ENCODE peak calls at places on chromosomes 11 and 22, in six cellular contexts. One of them, this sample, is unnamed.

GRCh38 chr22:37552560-37553163 is 7.6 kb upstream of the CDC42EP1 start:
- DNase-seq in transverse colon: peak
- DNase-seq in K562: peak
- DNase-seq in SK-N-SH: peak
- DNase-seq in suprapubic skin: no peak
- DNase-seq in stomach: no peak
- DNase-seq in this sample: no peak

GRCh38 chr22:23315341-23315917 is 135.1 kb downstream of the BCR start:
- DNase-seq in transverse colon: peak
- DNase-seq in K562: peak
- DNase-seq in SK-N-SH: peak
- DNase-seq in suprapubic skin: peak
- DNase-seq in stomach: peak
- DNase-seq in this sample: peak

GRCh38 chr11:17722000-17722643 is 2.8 kb downstream of the MYOD1 start:
- DNase-seq in transverse colon: no peak
- DNase-seq in K562: peak
- DNase-seq in SK-N-SH: peak
- DNase-seq in suprapubic skin: no peak
- DNase-seq in stomach: no peak
- DNase-seq in this sample: no peak

GRCh38 chr11:76293189-76293631 is 86.9 kb upstream of the WNT11 start:
- DNase-seq in transverse colon: no peak
- DNase-seq in K562: no peak
- DNase-seq in SK-N-SH: no peak
- DNase-seq in suprapubic skin: no peak
- DNase-seq in stomach: no peak
- DNase-seq in this sample: no peak

GRCh38 chr22:37425800-37426531 is 1.3 kb downstream of the ELFN2 start:
- DNase-seq in transverse colon: no peak
- DNase-seq in K562: no peak
- DNase-seq in SK-N-SH: no peak
- DNase-seq in suprapubic skin: no peak
- DNase-seq in stomach: no peak
- DNase-seq in this sample: no peak

GRCh38 chr22:46214616-46215015 is 35.5 kb downstream of the CDPF1 start:
- DNase-seq in transverse colon: no peak
- DNase-seq in K562: no peak
- DNase-seq in SK-N-SH: no peak
- DNase-seq in suprapubic skin: no peak
- DNase-seq in stomach: no peak
- DNase-seq in this sample: no peak

GRCh38 chr11:16098827-16099226 is 257.5 kb downstream of the SOX6 start:
- DNase-seq in transverse colon: no peak
- DNase-seq in K562: no peak
- DNase-seq in SK-N-SH: no peak
- DNase-seq in suprapubic skin: no peak
- DNase-seq in stomach: no peak
- DNase-seq in this sample: no peak

GRCh38 chr22:22588485-22589164 is 29.6 kb upstream of the PRAME start:
- DNase-seq in transverse colon: no peak
- DNase-seq in K562: no peak
- DNase-seq in SK-N-SH: no peak
- DNase-seq in suprapubic skin: no peak
- DNase-seq in stomach: no peak
- DNase-seq in this sample: no peak

GRCh38 chr11:130464289-130464812 is 15.9 kb downstream of the ADAMTS15 start:
- DNase-seq in transverse colon: no peak
- DNase-seq in K562: no peak
- DNase-seq in SK-N-SH: no peak
- DNase-seq in suprapubic skin: no peak
- DNase-seq in stomach: no peak
- DNase-seq in this sample: no peak

GRCh38 chr11:118632577-118633318 is 25.3 kb downstream of the PHLDB1 start:
- DNase-seq in transverse colon: no peak
- DNase-seq in K562: no peak
- DNase-seq in SK-N-SH: no peak
- DNase-seq in suprapubic skin: no peak
- DNase-seq in stomach: no peak
- DNase-seq in this sample: no peak

GRCh38 chr11:118918686-118919280 is 6.9 kb downstream of the BCL9L start:
- DNase-seq in transverse colon: peak
- DNase-seq in K562: no peak
- DNase-seq in SK-N-SH: no peak
- DNase-seq in suprapubic skin: no peak
- DNase-seq in stomach: no peak
- DNase-seq in this sample: no peak

GRCh38 chr11:1070594-1071462 is 3.8 kb upstream of the MUC2 start:
- DNase-seq in transverse colon: no peak
- DNase-seq in K562: no peak
- DNase-seq in SK-N-SH: no peak
- DNase-seq in suprapubic skin: no peak
- DNase-seq in stomach: no peak
- DNase-seq in this sample: no peak

GRCh38 chr22:46589871-46590271 is 30.3 kb upstream of the GRAMD4 start:
- DNase-seq in transverse colon: no peak
- DNase-seq in K562: no peak
- DNase-seq in SK-N-SH: no peak
- DNase-seq in suprapubic skin: no peak
- DNase-seq in stomach: no peak
- DNase-seq in this sample: no peak

GRCh38 chr11:99937330-99937729 is 749.8 kb upstream of the ARHGAP42 start:
- DNase-seq in transverse colon: no peak
- DNase-seq in K562: no peak
- DNase-seq in SK-N-SH: no peak
- DNase-seq in suprapubic skin: no peak
- DNase-seq in stomach: no peak
- DNase-seq in this sample: no peak

GRCh38 chr11:47183031-47183856 is 3.0 kb downstream of the PACSIN3 start:
- DNase-seq in transverse colon: no peak
- DNase-seq in K562: no peak
- DNase-seq in SK-N-SH: no peak
- DNase-seq in suprapubic skin: no peak
- DNase-seq in stomach: no peak
- DNase-seq in this sample: no peak

GRCh38 chr11:112316971-112317370 is 56.3 kb upstream of the PLET1 start:
- DNase-seq in transverse colon: no peak
- DNase-seq in K562: no peak
- DNase-seq in SK-N-SH: no peak
- DNase-seq in suprapubic skin: no peak
- DNase-seq in stomach: no peak
- DNase-seq in this sample: peak

DNA sequence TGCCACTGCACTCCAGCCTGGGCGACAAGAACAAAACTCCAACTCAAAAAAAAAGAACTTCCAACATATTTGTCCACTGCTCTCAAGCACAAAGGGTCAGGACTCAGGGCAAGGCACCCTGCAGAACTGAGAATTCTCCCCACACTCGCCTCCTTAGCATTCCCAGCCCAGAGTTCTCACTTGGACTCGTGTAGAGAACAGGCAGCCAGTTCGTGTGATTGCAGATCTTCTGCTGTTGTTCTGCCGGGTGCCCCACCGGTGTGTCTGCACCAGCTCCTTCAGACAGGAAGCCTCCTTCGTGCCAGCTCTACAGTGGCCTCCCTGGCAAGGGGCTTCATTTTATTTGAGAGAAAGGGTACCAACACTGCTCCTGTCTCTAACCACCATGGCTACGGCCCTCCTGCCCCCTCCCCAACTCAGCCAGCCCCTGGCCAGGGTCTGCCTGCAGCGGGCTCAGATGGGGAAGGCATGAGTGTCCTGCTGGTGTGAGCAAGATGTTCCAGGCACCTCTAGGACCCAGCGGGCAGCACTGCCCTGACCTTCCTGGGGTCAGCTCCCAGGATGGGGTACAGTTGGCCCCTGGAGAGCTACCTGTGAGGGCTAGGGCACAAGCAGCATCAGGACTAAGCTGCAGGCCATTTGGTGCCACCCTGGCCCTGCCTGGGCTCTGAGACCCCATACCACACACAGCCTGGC is 19.5 kb upstream of the SCGB1A1 start:
- DNase-seq in transverse colon: no peak
- DNase-seq in K562: no peak
- DNase-seq in SK-N-SH: no peak
- DNase-seq in suprapubic skin: peak
- DNase-seq in stomach: no peak
- DNase-seq in this sample: no peak
- TF ChIP-seq POLR2AphosphoS5 in transverse colon: no peak
- TF ChIP-seq POLR2AphosphoS5 in K562: no peak
- TF ChIP-seq POLR2AphosphoS5 in SK-N-SH: no peak
- TF ChIP-seq POLR2AphosphoS5 in suprapubic skin: no peak
- TF ChIP-seq POLR2AphosphoS5 in stomach: no peak
- TF ChIP-seq POLR2AphosphoS5 in this sample: no peak

GRCh38 chr11:34234086-34234740 is 123.6 kb downstream of the ABTB2 start:
- DNase-seq in transverse colon: peak
- DNase-seq in K562: peak
- DNase-seq in SK-N-SH: no peak
- DNase-seq in suprapubic skin: no peak
- DNase-seq in stomach: peak
- DNase-seq in this sample: no peak

GRCh38 chr11:34235591-34236071 is 122.2 kb downstream of the ABTB2 start:
- DNase-seq in transverse colon: no peak
- DNase-seq in K562: no peak
- DNase-seq in SK-N-SH: no peak
- DNase-seq in suprapubic skin: no peak
- DNase-seq in stomach: no peak
- DNase-seq in this sample: no peak

GRCh38 chr11:34235189-34235588 is 122.6 kb downstream of the ABTB2 start:
- DNase-seq in transverse colon: no peak
- DNase-seq in K562: no peak
- DNase-seq in SK-N-SH: no peak
- DNase-seq in suprapubic skin: no peak
- DNase-seq in stomach: no peak
- DNase-seq in this sample: no peak

GRCh38 chr11:34238533-34238932 is 119.3 kb downstream of the ABTB2 start:
- DNase-seq in transverse colon: no peak
- DNase-seq in K562: no peak
- DNase-seq in SK-N-SH: no peak
- DNase-seq in suprapubic skin: no peak
- DNase-seq in stomach: no peak
- DNase-seq in this sample: no peak

GRCh38 chr11:34236572-34236971 is 121.2 kb downstream of the ABTB2 start:
- DNase-seq in transverse colon: no peak
- DNase-seq in K562: peak
- DNase-seq in SK-N-SH: peak
- DNase-seq in suprapubic skin: no peak
- DNase-seq in stomach: no peak
- DNase-seq in this sample: no peak
- TF ChIP-seq EP300 in transverse colon: no peak
- TF ChIP-seq EP300 in K562: peak
- TF ChIP-seq EP300 in SK-N-SH: peak
- TF ChIP-seq EP300 in suprapubic skin: no peak
- TF ChIP-seq EP300 in stomach: no peak
- TF ChIP-seq EP300 in this sample: no peak

DNA sequence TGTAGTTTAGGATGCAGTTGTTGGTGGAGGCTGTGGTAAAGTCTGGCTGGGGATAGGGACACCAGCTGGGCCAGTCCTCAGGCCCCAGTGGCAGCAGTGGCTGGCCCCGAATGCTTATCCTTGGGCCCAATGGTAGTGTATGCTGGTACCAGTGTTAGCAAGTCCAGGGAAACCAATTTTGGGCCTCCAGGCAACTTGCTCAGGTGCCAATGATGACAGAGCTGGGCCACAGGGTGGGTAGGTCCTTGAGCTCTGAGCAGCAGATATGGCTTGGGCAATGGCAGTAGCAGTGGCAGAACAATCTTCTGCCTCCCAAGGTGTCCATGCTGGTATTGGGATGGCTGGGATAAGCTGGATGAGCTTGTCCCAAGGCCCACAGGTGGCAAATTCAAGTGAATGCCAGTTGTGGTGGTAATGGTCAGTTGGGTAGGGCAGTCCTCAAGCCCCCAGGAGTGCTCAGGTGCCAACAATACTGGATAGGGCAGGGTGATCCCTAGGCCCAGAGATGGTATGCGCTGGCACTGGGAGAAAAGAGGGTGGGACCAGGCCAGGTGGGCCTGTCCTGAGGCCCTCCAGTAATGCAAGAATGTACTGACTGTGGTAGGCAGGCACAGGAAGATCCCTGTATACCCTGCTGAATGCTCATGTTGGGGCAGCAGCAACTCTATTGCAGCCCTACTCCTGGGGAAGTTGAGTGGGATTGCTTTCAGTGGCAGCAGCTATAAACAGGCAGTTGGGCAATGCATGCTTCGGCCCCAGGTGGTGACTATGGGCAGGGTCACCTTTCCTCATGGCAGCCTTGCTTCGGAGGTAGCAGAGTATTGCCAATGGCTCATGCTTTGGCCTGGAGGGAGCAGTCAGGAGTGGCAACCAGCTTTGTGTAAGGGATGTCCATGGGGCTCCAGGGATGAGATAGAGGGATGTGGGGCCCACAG is 54.7 kb downstream of the KCNQ1OT1 start:
- DNase-seq in transverse colon: no peak
- DNase-seq in K562: no peak
- DNase-seq in SK-N-SH: no peak
- DNase-seq in suprapubic skin: no peak
- DNase-seq in stomach: no peak
- DNase-seq in this sample: no peak
- TF ChIP-seq POLR2AphosphoS5 in transverse colon: no peak
- TF ChIP-seq POLR2AphosphoS5 in K562: no peak
- TF ChIP-seq POLR2AphosphoS5 in SK-N-SH: no peak
- TF ChIP-seq POLR2AphosphoS5 in suprapubic skin: no peak
- TF ChIP-seq POLR2AphosphoS5 in stomach: no peak
- TF ChIP-seq POLR2AphosphoS5 in this sample: no peak

GRCh38 chr22:17562906-17563870 is at the start of gene SLC25A18:
- DNase-seq in transverse colon: peak
- DNase-seq in K562: peak
- DNase-seq in SK-N-SH: no peak
- DNase-seq in suprapubic skin: no peak
- DNase-seq in stomach: no peak
- DNase-seq in this sample: no peak

GRCh38 chr22:17559188-17559587 is 4.1 kb upstream of the SLC25A18 start:
- DNase-seq in transverse colon: no peak
- DNase-seq in K562: no peak
- DNase-seq in SK-N-SH: no peak
- DNase-seq in suprapubic skin: no peak
- DNase-seq in stomach: no peak
- DNase-seq in this sample: no peak

GRCh38 chr22:17566776-17567175 is 3.5 kb downstream of the SLC25A18 start:
- DNase-seq in transverse colon: no peak
- DNase-seq in K562: no peak
- DNase-seq in SK-N-SH: no peak
- DNase-seq in suprapubic skin: no peak
- DNase-seq in stomach: no peak
- DNase-seq in this sample: no peak

GRCh38 chr22:17565986-17566687 is 2.8 kb downstream of the SLC25A18 start:
- DNase-seq in transverse colon: no peak
- DNase-seq in K562: no peak
- DNase-seq in SK-N-SH: no peak
- DNase-seq in suprapubic skin: no peak
- DNase-seq in stomach: no peak
- DNase-seq in this sample: no peak

DNA sequence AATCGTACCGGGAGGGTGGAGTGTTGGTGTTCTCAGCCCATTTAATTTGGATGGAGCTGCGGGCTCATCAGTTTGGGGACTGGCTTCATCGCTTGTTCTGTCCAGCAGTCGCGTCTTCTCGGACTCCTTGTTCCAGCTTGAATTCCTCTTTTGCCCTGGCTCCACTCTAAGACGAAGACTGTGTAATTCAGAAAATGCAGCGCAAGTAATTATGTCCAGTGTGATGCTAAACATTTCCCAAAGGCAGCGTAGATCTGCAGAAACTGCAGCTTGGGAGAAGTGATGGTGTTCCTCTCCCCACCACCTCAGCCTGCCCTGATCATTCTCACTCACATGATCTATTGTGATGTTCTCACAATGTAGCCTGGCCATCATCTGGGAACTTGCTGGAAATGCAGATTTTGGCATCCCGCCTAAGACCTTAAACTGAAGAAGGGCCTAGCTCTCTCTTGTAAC is 666 bp downstream of the SLC25A18 start:
- DNase-seq in transverse colon: peak
- DNase-seq in K562: no peak
- DNase-seq in SK-N-SH: no peak
- DNase-seq in suprapubic skin: no peak
- DNase-seq in stomach: no peak
- DNase-seq in this sample: no peak
- TF ChIP-seq EP300 in transverse colon: peak
- TF ChIP-seq EP300 in K562: no peak
- TF ChIP-seq EP300 in SK-N-SH: no peak
- TF ChIP-seq EP300 in suprapubic skin: peak
- TF ChIP-seq EP300 in stomach: peak
- TF ChIP-seq EP300 in this sample: peak